ENCODE peak calls at places on chromosomes 3 and 15, in four cellular contexts. M is CD8-positive, alpha-beta T cell; N is naive thymus-derived CD4-positive, alpha-beta T cell; X is breast epithelium. P is an unnamed sample.

GRCh38 chr3:119388577-119388976 is 74.8 kb downstream of the TMEM39A start:
- DNase-seq in M (no peak), X (no peak), N (no peak), P (no peak)

GRCh38 chr15:75061272-75061671 is 37.9 kb downstream of the PPCDC start:
- DNase-seq in X (no peak), N (no peak), M (peak; percentile 31), P (no peak)

GRCh38 chr3:69255928-69256327 is 130.0 kb downstream of the FRMD4B start:
- DNase-seq in N (no peak), M (no peak), X (no peak), P (no peak)

GRCh38 chr3:14222900-14223594 is 44.4 kb downstream of the LSM3 start:
- DNase-seq in X (no peak), N (no peak), M (no peak), P (no peak)

GRCh38 chr3:162998205-162998604 is 1501.6 kb downstream of the OTOL1 start:
- DNase-seq in X (no peak), N (no peak), M (no peak), P (no peak)

GRCh38 chr3:152380048-152380447 is 111.3 kb downstream of the MBNL1 start:
- DNase-seq in N (no peak), M (no peak), X (no peak), P (no peak)

GRCh38 chr15:96342611-96343528 is 12.4 kb downstream of the NR2F2 start:
- DNase-seq in N (no peak), X (no peak), M (no peak), P (no peak)

GRCh38 chr3:174002543-174002942 is 605.0 kb downstream of the NLGN1 start:
- DNase-seq in N (no peak), M (no peak), X (no peak), P (no peak)

GRCh38 chr15:81939604-81940440 is 106.0 kb downstream of the MEX3B start:
- DNase-seq in X (no peak), N (no peak), M (no peak), P (no peak)

GRCh38 chr3:133119146-133119545 is 81.0 kb downstream of the TMEM108 start:
- DNase-seq in M (no peak), N (no peak), X (no peak), P (no peak)

GRCh38 chr3:111735271-111735758 is 123.8 kb upstream of the PHLDB2 start:
- DNase-seq in N (no peak), M (no peak), X (no peak), P (peak; percentile 100)

GRCh38 chr3:9156604-9157003 is 92.8 kb downstream of the SRGAP3 start:
- DNase-seq in X (no peak), M (no peak), N (no peak), P (no peak)

GRCh38 chr3:108103971-108104797 is 13.4 kb upstream of the CD47 start:
- DNase-seq in X (no peak), N (no peak), M (no peak), P (no peak)

GRCh38 chr3:62462097-62462789 is 88.9 kb upstream of the FEZF2 start:
- DNase-seq in X (no peak), M (no peak), N (no peak), P (no peak)

GRCh38 chr3:31219131-31219843 is 313.4 kb upstream of the STT3B start:
- DNase-seq in N (no peak), M (no peak), X (no peak), P (no peak)

GRCh38 chr3:30135190-30135589 is 471.2 kb upstream of the TGFBR2 start:
- DNase-seq in X (no peak), N (no peak), M (no peak), P (no peak)

GRCh38 chr15:52208306-52208946 is 17.2 kb upstream of the GNB5 start:
- DNase-seq in N (peak; percentile 71), M (peak; percentile 81), X (no peak), P (peak; percentile 55)

GRCh38 chr3:32733631-32734229 is 48.7 kb downstream of the CNOT10 start:
- DNase-seq in X (no peak), N (no peak), M (no peak), P (no peak)

GRCh38 chr3:56192001-56192400 is 276.3 kb downstream of the ERC2 start:
- DNase-seq in N (no peak), X (no peak), M (no peak), P (no peak)

GRCh38 chr3:161264771-161265343 is 43.7 kb downstream of the NMD3 start:
- DNase-seq in N (no peak), X (no peak), M (no peak), P (no peak)

GRCh38 chr3:55364426-55364825 is 122.7 kb downstream of the WNT5A start:
- DNase-seq in X (no peak), N (no peak), M (no peak), P (peak; percentile 85)

GRCh38 chr3:173111321-173111720 is 29.7 kb downstream of the SPATA16 start:
- DNase-seq in X (no peak), N (no peak), M (no peak), P (no peak)

GRCh38 chr3:11582123-11582968 is 61.4 kb downstream of the VGLL4 start:
- DNase-seq in X (peak; percentile 79), N (peak; percentile 8), M (no peak), P (no peak)

GRCh38 chr15:37014137-37014536 is 86.2 kb downstream of the MEIS2 start:
- DNase-seq in X (no peak), M (no peak), N (no peak), P (no peak)

GRCh38 chr3:28575748-28576589 is 227.3 kb upstream of the AZI2 start:
- DNase-seq in X (no peak), M (no peak), N (no peak), P (no peak)

GRCh38 chr3:10552631-10552943 is 47.2 kb upstream of the ATP2B2 start:
- DNase-seq in N (no peak), M (peak; percentile 48), X (no peak), P (no peak)

GRCh38 chr3:113241292-113242033 is 30.1 kb downstream of the BOC start:
- DNase-seq in N (no peak), X (no peak), M (no peak), P (no peak)

GRCh38 chr3:144294659-144295538 is 323.3 kb downstream of the DIPK2A start:
- DNase-seq in X (no peak), N (no peak), M (no peak), P (no peak)

GRCh38 chr15:101526021-101526420 is 36.5 kb upstream of the PCSK6 start:
- DNase-seq in M (no peak), N (no peak), X (no peak), P (no peak)

GRCh38 chr15:99371180-99372103 is 120.2 kb downstream of the LRRC28 start:
- DNase-seq in N (no peak), X (no peak), M (no peak), P (no peak)

GRCh38 chr15:56915888-56916287 is 2.6 kb upstream of the TCF12 start:
- DNase-seq in X (no peak), M (no peak), N (no peak), P (no peak)

GRCh38 chr3:187922704-187923393 is 177.6 kb upstream of the BCL6 start:
- DNase-seq in N (no peak), X (no peak), M (no peak), P (no peak)

GRCh38 chr3:10090181-10090580 is 17.9 kb downstream of the FANCD2OS start:
- DNase-seq in N (no peak), X (no peak), M (no peak), P (no peak)

GRCh38 chr3:135991621-135992020 is 26.1 kb downstream of the PPP2R3A start:
- DNase-seq in X (no peak), M (no peak), N (no peak), P (no peak)

GRCh38 chr3:194000100-194000499 is 135.8 kb upstream of the HES1 start:
- DNase-seq in N (no peak), X (no peak), M (peak; percentile 5), P (no peak)

GRCh38 chr3:126315083-126315658 is 42.0 kb downstream of the KLF15 start:
- DNase-seq in N (no peak), X (no peak), M (no peak), P (no peak)

GRCh38 chr3:194522579-194523046 is 35.8 kb upstream of the ATP13A3 start:
- DNase-seq in M (no peak), N (no peak), X (no peak), P (peak; percentile 43)

GRCh38 chr15:76678766-76679165 is 226.4 kb downstream of the SCAPER start:
- DNase-seq in X (no peak), N (no peak), M (no peak), P (no peak)

DNA sequence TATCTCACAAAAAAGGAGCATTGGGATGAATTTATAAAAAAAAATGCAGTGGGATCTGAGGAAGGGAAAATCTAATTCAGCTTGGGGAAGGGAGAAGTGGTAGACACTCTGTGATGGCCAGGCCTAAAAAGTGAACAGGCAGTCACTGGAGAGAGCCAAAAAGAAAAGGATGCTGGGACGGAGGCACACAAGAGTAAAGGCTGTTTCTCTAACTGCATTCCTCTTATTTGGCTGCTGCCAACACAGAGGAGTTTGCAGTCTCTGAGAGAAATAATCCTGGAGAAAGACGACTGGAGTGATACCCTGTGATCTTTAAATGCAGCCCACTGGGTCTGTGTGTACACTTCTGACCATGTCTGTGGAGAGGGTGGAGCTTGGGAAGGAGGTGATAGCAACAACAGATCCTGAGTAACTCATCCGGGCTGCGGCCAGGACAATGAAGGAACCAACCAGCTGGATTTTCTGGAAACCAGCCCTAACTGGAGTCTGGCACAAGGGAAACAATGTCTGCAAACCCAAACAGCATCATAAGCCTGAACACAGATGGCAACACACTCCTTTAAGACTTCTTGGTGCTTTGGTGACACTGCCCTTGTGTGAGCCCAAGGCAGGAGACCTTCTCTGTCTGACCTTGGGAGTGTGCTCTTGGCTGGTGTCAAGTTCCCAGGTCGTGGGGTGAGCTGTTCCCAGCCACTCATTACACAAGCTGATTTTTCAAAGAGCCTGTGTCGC is 8.1 kb downstream of the FYCO1 start:
- DNase-seq in X (no peak), N (no peak), M (no peak), P (no peak)
- H3K4me1 ChIP-seq in X (peaks cover 55% of the 10 kb centered on the region), N (peaks cover 39% of the 10 kb centered on the region), M (peaks cover 14% of the 10 kb centered on the region), P (peaks cover 31% of the 10 kb centered on the region)

GRCh38 chr15:84654689-84655453 is 788 bp upstream of the WDR73 start:
- DNase-seq in M (peak; percentile 85), X (peak; percentile 68), N (peak; percentile 75), P (peak; percentile 67)
- H3K4me1 ChIP-seq in M (peaks cover 36% of the 10 kb centered on the region), X (peaks cover 16% of the 10 kb centered on the region), N (peaks cover 26% of the 10 kb centered on the region), P (peaks cover 34% of the 10 kb centered on the region)

GRCh38 chr3:123780656-123781055 is 103.5 kb downstream of the MYLK start:
- DNase-seq in X (no peak), M (no peak), N (no peak), P (no peak)

GRCh38 chr3:123778991-123779622 is 105.0 kb downstream of the MYLK start:
- DNase-seq in N (no peak), X (no peak), M (no peak), P (no peak)

GRCh38 chr3:123776383-123776782 is 107.7 kb downstream of the MYLK start:
- DNase-seq in X (no peak), N (no peak), M (no peak), P (no peak)

GRCh38 chr3:123779646-123780231 is 104.4 kb downstream of the MYLK start:
- DNase-seq in M (no peak), X (no peak), N (no peak), P (no peak)

DNA sequence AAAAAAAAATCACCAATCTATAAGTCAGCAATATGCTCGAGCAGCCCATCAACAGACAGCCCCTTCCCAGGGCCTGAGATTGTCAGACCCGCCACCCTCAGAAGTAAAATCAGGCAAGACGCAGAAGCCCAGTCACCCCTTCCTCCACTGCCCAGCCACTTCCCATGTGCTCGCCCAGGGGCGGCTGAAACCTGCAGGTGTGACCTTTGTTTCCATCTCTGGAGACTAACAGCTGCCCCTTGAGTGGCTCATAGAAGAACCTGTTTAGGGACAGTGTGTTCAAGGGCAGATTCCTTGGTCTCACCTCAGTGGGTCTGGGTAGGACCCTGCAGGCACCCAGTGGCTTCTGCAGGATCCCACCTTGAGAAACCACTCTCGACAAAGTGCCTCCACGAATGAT is 105.6 kb downstream of the MYLK start:
- DNase-seq in X (no peak), N (no peak), M (no peak), P (no peak)
- H3K4me1 ChIP-seq in X (no peaks in the 10 kb centered on the region), N (no peaks in the 10 kb centered on the region), M (no peaks in the 10 kb centered on the region), P (no peaks in the 10 kb centered on the region)

GRCh38 chr15:89101302-89102191 is 13.3 kb downstream of the ABHD2 start:
- DNase-seq in M (no peak), X (peak; percentile 92), N (no peak), P (peak; percentile 98)
- H3K4me1 ChIP-seq in M (no peaks in the 10 kb centered on the region), X (peaks cover 8% of the 10 kb centered on the region), N (no peaks in the 10 kb centered on the region), P (peaks cover 86% of the 10 kb centered on the region)

P was measured in PC-9.